ENCODE peak calls at places on chromosomes 12 and 14, in four cellular contexts. F, T, C and O are unnamed samples.

GRCh38 chr14:57714487-57714899 is 151.4 kb downstream of the SLC35F4 start:
- DNase-seq in F (no peak), T (no peak), C (no peak), O (no peak)

GRCh38 chr12:45966486-45966885 is 23.9 kb downstream of the SCAF11 start:
- DNase-seq in F (no peak), T (no peak), C (no peak), O (no peak)

GRCh38 chr12:12091977-12092663 is 21.4 kb downstream of the BCL2L14 start:
- DNase-seq in F (no peak), T (no peak), C (no peak), O (no peak)

GRCh38 chr14:52272375-52272774 is 4.9 kb downstream of the PTGDR start:
- DNase-seq in F (no peak), T (peak), C (no peak), O (peak)

GRCh38 chr12:19971396-19971802 is 396.9 kb upstream of the PDE3A start:
- DNase-seq in F (no peak), T (no peak), C (no peak), O (peak)

GRCh38 chr12:122029620-122030426 is 8.1 kb downstream of the BCL7A start:
- DNase-seq in F (peak), T (peak), C (peak), O (no peak)

GRCh38 chr12:24948816-24949722 is at the start of gene BCAT1:
- DNase-seq in F (peak), T (peak), C (peak), O (peak)

GRCh38 chr14:64409509-64409908 is 21.4 kb downstream of the MTHFD1 start:
- DNase-seq in F (no peak), T (peak), C (no peak), O (no peak)

GRCh38 chr12:6691473-6691872 is 2.3 kb upstream of the ZNF384 start:
- DNase-seq in F (no peak), T (no peak), C (no peak), O (no peak)

GRCh38 chr14:26960049-26960688 is 362.3 kb upstream of the NOVA1 start:
- DNase-seq in F (no peak), T (no peak), C (no peak), O (no peak)

GRCh38 chr12:19847294-19848059 is 408.2 kb downstream of the AEBP2 start:
- DNase-seq in F (no peak), T (peak), C (peak), O (no peak)

GRCh38 chr12:133130808-133131128 is 341 bp downstream of the ZNF10 start:
- DNase-seq in F (peak), T (no peak), C (peak), O (no peak)

GRCh38 chr14:102084931-102085330 is 1.9 kb downstream of the HSP90AA1 start:
- DNase-seq in F (no peak), T (no peak), C (no peak), O (no peak)

GRCh38 chr12:32134144-32134888 is 27.7 kb downstream of the BICD1 start:
- DNase-seq in F (no peak), T (peak), C (no peak), O (peak)

GRCh38 chr14:101707285-101707842 is 54.1 kb upstream of the PPP2R5C start:
- DNase-seq in F (peak), T (peak), C (no peak), O (peak)

GRCh38 chr12:32568241-32568640 is 110.9 kb upstream of the DNM1L start:
- DNase-seq in F (no peak), T (no peak), C (no peak), O (no peak)

GRCh38 chr14:68460541-68460940 is 332.3 kb downstream of the ZFP36L1 start:
- DNase-seq in F (no peak), T (no peak), C (no peak), O (no peak)

GRCh38 chr14:70748422-70748821 is 60.9 kb downstream of the MAP3K9 start:
- DNase-seq in F (no peak), T (no peak), C (no peak), O (no peak)

GRCh38 chr12:25529738-25530137 is 23.3 kb downstream of the LMNTD1 start:
- DNase-seq in F (no peak), T (no peak), C (no peak), O (no peak)

GRCh38 chr14:65728604-65729003 is 316.1 kb downstream of the FUT8 start:
- DNase-seq in F (no peak), T (no peak), C (no peak), O (no peak)

GRCh38 chr14:67942311-67942710 is 122.7 kb downstream of the RAD51B start:
- DNase-seq in F (no peak), T (no peak), C (no peak), O (no peak)

GRCh38 chr12:46268617-46269428 is at the start of gene SLC38A1:
- DNase-seq in F (peak), T (peak), C (peak), O (peak)

GRCh38 chr14:60008042-60008441 is 83.7 kb upstream of the PCNX4 start:
- DNase-seq in F (no peak), T (no peak), C (no peak), O (no peak)

GRCh38 chr12:51884676-51885229 is 3.1 kb upstream of the ANKRD33 start:
- DNase-seq in F (no peak), T (no peak), C (no peak), O (no peak)

GRCh38 chr14:76948213-76948947 is 80.1 kb downstream of the IRF2BPL start:
- DNase-seq in F (no peak), T (no peak), C (no peak), O (peak)

GRCh38 chr12:110844551-110845395 is 2.0 kb upstream of the CCDC63 start:
- DNase-seq in F (no peak), T (no peak), C (peak), O (no peak)

GRCh38 chr12:91766454-91766853 is 379.2 kb downstream of the BTG1 start:
- DNase-seq in F (no peak), T (no peak), C (no peak), O (no peak)

GRCh38 chr12:51972849-51973273 is 21.4 kb downstream of the ACVR1B start:
- DNase-seq in F (peak), T (no peak), C (peak), O (no peak)

GRCh38 chr12:102797513-102797912 is 119.5 kb downstream of the PAH start:
- DNase-seq in F (no peak), T (no peak), C (no peak), O (no peak)

GRCh38 chr12:65524666-65525065 is 246.2 kb downstream of the MSRB3 start:
- DNase-seq in F (no peak), T (no peak), C (no peak), O (no peak)

GRCh38 chr12:107912421-107913004 is 138.0 kb downstream of the ASCL4 start:
- DNase-seq in F (no peak), T (peak), C (peak), O (peak)

GRCh38 chr14:91017011-91017410 is 43.4 kb downstream of the RPS6KA5 start:
- DNase-seq in F (no peak), T (no peak), C (no peak), O (no peak)

GRCh38 chr14:40010961-40011360 is 578.7 kb upstream of the FBXO33 start:
- DNase-seq in F (no peak), T (no peak), C (no peak), O (no peak)

GRCh38 chr12:106032141-106032925 is 106.4 kb downstream of the NUAK1 start:
- DNase-seq in F (no peak), T (no peak), C (no peak), O (no peak)

GRCh38 chr14:100211893-100212292 is 27.1 kb upstream of the YY1 start:
- DNase-seq in F (no peak), T (no peak), C (no peak), O (no peak)

GRCh38 chr14:75709207-75709812 is 48.3 kb downstream of the TTLL5 start:
- DNase-seq in F (peak), T (peak), C (peak), O (peak)

DNA sequence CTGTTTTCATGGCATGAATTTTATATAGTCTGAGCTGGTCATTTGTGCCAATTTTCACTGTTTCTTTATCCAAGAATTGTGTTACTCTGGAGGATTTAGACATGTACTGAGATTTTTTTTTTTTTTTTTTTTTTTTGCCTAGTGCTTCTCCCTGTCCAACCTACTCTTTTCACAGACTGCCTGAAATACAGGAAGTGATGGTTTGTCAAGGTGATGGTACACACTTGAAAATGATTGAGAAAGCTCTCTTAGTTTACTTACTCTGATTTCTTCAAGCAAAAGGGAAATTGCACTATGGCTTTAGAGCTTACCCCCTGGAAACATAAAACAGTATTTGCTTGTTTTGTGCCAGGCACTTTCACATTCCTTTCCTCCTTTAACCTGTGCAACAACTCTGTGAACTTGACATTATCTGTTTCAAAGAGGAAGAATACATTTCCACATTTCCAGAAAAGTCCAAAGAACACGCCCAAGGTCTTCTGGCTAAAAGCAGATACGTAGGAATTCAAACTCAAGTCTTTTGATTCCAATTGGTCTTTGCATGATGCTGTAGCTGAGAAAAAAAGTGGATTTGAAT is 181.1 kb downstream of the SLC15A5 start:
- DNase-seq in F (no peak), T (no peak), C (no peak), O (no peak)
- TF ChIP-seq CTCF in F (no peak), T (no peak), C (no peak), O (no peak)

GRCh38 chr14:104341532-104342434 is 203.4 kb downstream of the KIF26A start:
- DNase-seq in F (no peak), T (peak), C (peak), O (peak)
- TF ChIP-seq CTCF in F (no peak), T (peak), C (peak), O (peak)

GRCh38 chr12:43852744-43853143 is 16.9 kb downstream of the TMEM117 start:
- DNase-seq in F (no peak), T (no peak), C (no peak), O (no peak)

GRCh38 chr12:43847427-43847826 is 11.5 kb downstream of the TMEM117 start:
- DNase-seq in F (no peak), T (no peak), C (no peak), O (no peak)

DNA sequence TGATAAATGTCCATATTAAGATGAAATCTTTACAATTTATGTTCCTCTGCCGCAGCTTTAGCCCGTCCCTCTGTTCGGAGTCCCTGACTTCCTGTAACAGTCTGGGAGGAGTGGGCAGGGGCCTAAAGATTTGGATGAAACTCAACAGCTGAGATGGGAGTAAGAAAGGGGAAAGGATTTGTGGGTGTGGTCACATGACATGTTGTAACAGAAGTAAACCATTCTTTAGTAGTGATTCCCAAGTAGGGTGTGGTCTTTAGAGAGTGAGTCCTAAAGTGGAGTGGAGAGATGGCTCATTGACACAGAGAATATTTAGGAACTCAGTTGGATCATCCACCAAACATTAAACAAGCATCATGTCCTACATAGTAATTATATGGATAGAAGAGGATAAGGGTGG is 12.9 kb downstream of the TMEM117 start:
- DNase-seq in F (no peak), T (no peak), C (no peak), O (no peak)
- TF ChIP-seq CTCF in F (no peak), T (no peak), C (no peak), O (no peak)

GRCh38 chr14:105313381-105314286 is 914 bp upstream of the PACS2 start:
- DNase-seq in F (no peak), T (peak), C (no peak), O (peak)

GRCh38 chr14:105315941-105316562 is 1.5 kb downstream of the PACS2 start:
- DNase-seq in F (no peak), T (no peak), C (no peak), O (no peak)

GRCh38 chr14:105316563-105316941 is 2.0 kb downstream of the PACS2 start:
- DNase-seq in F (no peak), T (no peak), C (no peak), O (no peak)

GRCh38 chr14:105314287-105315185 is at the start of gene PACS2:
- DNase-seq in F (peak), T (peak), C (peak), O (peak)

GRCh38 chr14:105315211-105315721 is 718 bp downstream of the PACS2 start:
- DNase-seq in F (no peak), T (peak), C (no peak), O (peak)
- TF ChIP-seq CTCF in F (no peak), T (no peak), C (no peak), O (no peak)

DNA sequence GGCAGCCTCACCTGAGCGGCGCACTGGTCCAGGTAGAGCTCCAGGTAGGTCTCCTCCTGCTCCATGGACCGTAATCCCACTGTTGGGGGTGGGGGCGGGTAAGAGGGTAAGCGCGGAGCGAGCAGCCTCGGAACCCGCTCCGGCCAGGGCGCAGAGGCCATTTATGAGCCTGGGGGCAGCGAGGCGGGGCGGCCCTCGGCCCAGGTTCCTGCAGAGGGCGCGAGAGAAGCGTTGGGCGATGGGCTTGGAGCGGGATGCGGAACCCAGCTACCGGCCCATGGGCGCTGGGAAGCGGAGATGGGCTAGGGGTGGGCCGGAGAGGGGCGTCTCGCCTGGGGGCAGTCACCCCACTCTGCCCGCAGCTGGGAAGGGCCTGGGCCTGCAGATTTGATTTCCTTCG is at the start of gene TBPL2:
- DNase-seq in F (no peak), T (no peak), C (no peak), O (no peak)
- TF ChIP-seq CTCF in F (no peak), T (no peak), C (peak), O (no peak)

GRCh38 chr12:30795410-30795659 is 40.6 kb upstream of the CAPRIN2 start:
- DNase-seq in F (no peak), T (no peak), C (no peak), O (no peak)
- TF ChIP-seq CTCF in F (no peak), T (no peak), C (no peak), O (no peak)

GRCh38 chr12:109680521-109681030 is 33.0 kb upstream of the FAM222A start:
- DNase-seq in F (no peak), T (no peak), C (no peak), O (no peak)
- TF ChIP-seq CTCF in F (no peak), T (no peak), C (no peak), O (no peak)

DNA sequence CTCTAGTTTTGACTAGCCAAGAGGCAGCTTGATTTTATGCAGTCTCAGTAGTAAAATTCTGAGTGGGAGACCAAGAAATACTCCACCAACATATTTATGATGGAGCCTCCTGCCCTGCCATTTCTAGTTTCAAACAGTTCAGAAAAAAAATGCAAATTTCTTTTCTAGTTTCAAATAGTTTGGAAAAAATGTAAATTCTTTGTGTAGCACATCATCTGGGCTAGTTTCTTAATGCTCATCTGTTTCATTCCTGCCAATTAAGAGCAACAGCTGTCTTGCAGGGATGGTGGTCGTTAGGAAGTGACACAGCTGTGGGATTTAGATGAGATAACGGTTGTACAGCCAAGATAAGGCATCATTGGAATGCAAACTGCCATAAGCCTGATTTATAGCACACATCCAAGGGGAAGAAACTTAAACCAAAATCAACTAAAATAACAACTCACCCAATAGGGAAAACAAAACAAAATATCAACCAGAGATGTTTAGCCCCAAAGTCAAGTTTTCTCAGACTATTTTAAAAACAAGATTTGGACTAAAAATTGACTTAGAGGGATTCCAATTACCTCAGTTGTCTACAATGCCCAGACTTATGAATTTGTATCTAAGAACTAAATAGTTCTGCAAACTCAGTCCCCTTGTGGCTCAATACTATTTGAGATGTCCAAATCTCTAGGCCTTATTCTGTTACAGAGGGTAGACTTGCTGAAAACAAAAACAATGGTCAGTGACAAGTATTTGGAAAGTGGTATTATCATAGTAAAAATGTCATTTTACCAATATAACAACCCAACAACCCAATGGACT is 291.3 kb upstream of the ATP2B1 start:
- DNase-seq in F (no peak), T (no peak), C (no peak), O (no peak)
- TF ChIP-seq CTCF in F (no peak), T (no peak), C (no peak), O (no peak)